ENCODE peak calls at places on chromosomes 5 and 9, in four cellular contexts. One of them, this sample, is unnamed.

GRCh38 chr9:128836509-128837145 is 7.0 kb upstream of the SPOUT1 start:
- DNase-seq in body of pancreas: no peak
- DNase-seq in cardiac muscle cell: no peak
- DNase-seq in CD8-positive, alpha-beta T cell: no peak
- DNase-seq in this sample: no peak

GRCh38 chr9:78291240-78291915 is 5.5 kb upstream of the PSAT1 start:
- DNase-seq in cardiac muscle cell: no peak
- DNase-seq in CD8-positive, alpha-beta T cell: no peak
- DNase-seq in body of pancreas: no peak
- DNase-seq in this sample: no peak

GRCh38 chr5:126846756-126847155 is 69.8 kb downstream of the LMNB1 start:
- DNase-seq in cardiac muscle cell: no peak
- DNase-seq in body of pancreas: no peak
- DNase-seq in CD8-positive, alpha-beta T cell: no peak
- DNase-seq in this sample: no peak

GRCh38 chr5:29042152-29042551 is 2003.8 kb upstream of the CDH9 start:
- DNase-seq in body of pancreas: no peak
- DNase-seq in CD8-positive, alpha-beta T cell: no peak
- DNase-seq in cardiac muscle cell: no peak
- DNase-seq in this sample: no peak

GRCh38 chr5:127980843-127981242 is 102.7 kb upstream of the SLC12A2 start:
- DNase-seq in CD8-positive, alpha-beta T cell: no peak
- DNase-seq in body of pancreas: no peak
- DNase-seq in cardiac muscle cell: no peak
- DNase-seq in this sample: no peak

GRCh38 chr9:37408933-37409710 is 13.4 kb upstream of the GRHPR start:
- DNase-seq in body of pancreas: no peak
- DNase-seq in cardiac muscle cell: no peak
- DNase-seq in CD8-positive, alpha-beta T cell: peak; percentile 25
- DNase-seq in this sample: peak; percentile 60

GRCh38 chr5:122500245-122501086 is 188.4 kb downstream of the SNCAIP start:
- DNase-seq in CD8-positive, alpha-beta T cell: no peak
- DNase-seq in cardiac muscle cell: peak; percentile 65
- DNase-seq in body of pancreas: no peak
- DNase-seq in this sample: peak; percentile 26

GRCh38 chr5:141637693-141638419 is 1.1 kb downstream of the RELL2 start:
- DNase-seq in CD8-positive, alpha-beta T cell: peak; percentile 47
- DNase-seq in cardiac muscle cell: peak; percentile 82
- DNase-seq in body of pancreas: peak; percentile 68
- DNase-seq in this sample: peak; percentile 66

GRCh38 chr9:136886610-136887597 is 588 bp downstream of the TRAF2 start:
- DNase-seq in CD8-positive, alpha-beta T cell: no peak
- DNase-seq in body of pancreas: peak; percentile 36
- DNase-seq in cardiac muscle cell: peak; percentile 71
- DNase-seq in this sample: peak; percentile 42

GRCh38 chr5:179801304-179802206 is 5.1 kb downstream of the MGAT4B start:
- DNase-seq in body of pancreas: peak; percentile 83
- DNase-seq in CD8-positive, alpha-beta T cell: peak; percentile 80
- DNase-seq in cardiac muscle cell: peak; percentile 81
- DNase-seq in this sample: peak; percentile 90

GRCh38 chr5:172584638-172585037 is 56.4 kb upstream of the NEURL1B start:
- DNase-seq in cardiac muscle cell: no peak
- DNase-seq in body of pancreas: no peak
- DNase-seq in CD8-positive, alpha-beta T cell: no peak
- DNase-seq in this sample: no peak

GRCh38 chr5:132961887-132962286 is 1.5 kb downstream of the AFF4 start:
- DNase-seq in cardiac muscle cell: peak; percentile 12
- DNase-seq in body of pancreas: peak; percentile 17
- DNase-seq in CD8-positive, alpha-beta T cell: no peak
- DNase-seq in this sample: no peak

GRCh38 chr5:87850843-87851242 is 417.8 kb downstream of the TMEM161B start:
- DNase-seq in cardiac muscle cell: no peak
- DNase-seq in body of pancreas: no peak
- DNase-seq in CD8-positive, alpha-beta T cell: no peak
- DNase-seq in this sample: no peak

GRCh38 chr9:71719088-71719487 is 49.2 kb downstream of the CEMIP2 start:
- DNase-seq in CD8-positive, alpha-beta T cell: no peak
- DNase-seq in cardiac muscle cell: no peak
- DNase-seq in body of pancreas: no peak
- DNase-seq in this sample: no peak

GRCh38 chr9:131627326-131627845 is 82.1 kb downstream of the PRRT1B start:
- DNase-seq in body of pancreas: no peak
- DNase-seq in cardiac muscle cell: no peak
- DNase-seq in CD8-positive, alpha-beta T cell: no peak
- DNase-seq in this sample: peak; percentile 49

GRCh38 chr5:55903121-55903701 is 52.1 kb downstream of the IL31RA start:
- DNase-seq in body of pancreas: no peak
- DNase-seq in CD8-positive, alpha-beta T cell: peak; percentile 46
- DNase-seq in cardiac muscle cell: no peak
- DNase-seq in this sample: peak; percentile 39

GRCh38 chr5:30997681-30998080 is 195.8 kb upstream of the CDH6 start:
- DNase-seq in cardiac muscle cell: no peak
- DNase-seq in CD8-positive, alpha-beta T cell: no peak
- DNase-seq in body of pancreas: no peak
- DNase-seq in this sample: no peak

GRCh38 chr5:174421408-174421805 is 303.0 kb upstream of the MSX2 start:
- DNase-seq in body of pancreas: no peak
- DNase-seq in CD8-positive, alpha-beta T cell: no peak
- DNase-seq in cardiac muscle cell: no peak
- DNase-seq in this sample: no peak

GRCh38 chr9:11063263-11063662 is 450.5 kb upstream of the PTPRD start:
- DNase-seq in CD8-positive, alpha-beta T cell: no peak
- DNase-seq in cardiac muscle cell: no peak
- DNase-seq in body of pancreas: no peak
- DNase-seq in this sample: no peak

GRCh38 chr5:7926296-7926695 is 57.3 kb downstream of the MTRR start:
- DNase-seq in body of pancreas: no peak
- DNase-seq in CD8-positive, alpha-beta T cell: no peak
- DNase-seq in cardiac muscle cell: peak; percentile 42
- DNase-seq in this sample: no peak

GRCh38 chr9:95058121-95058785 is 259.3 kb downstream of the FANCC start:
- DNase-seq in CD8-positive, alpha-beta T cell: no peak
- DNase-seq in body of pancreas: no peak
- DNase-seq in cardiac muscle cell: no peak
- DNase-seq in this sample: no peak

GRCh38 chr5:108966910-108967309 is 219.2 kb downstream of the FER start:
- DNase-seq in CD8-positive, alpha-beta T cell: no peak
- DNase-seq in body of pancreas: no peak
- DNase-seq in cardiac muscle cell: no peak
- DNase-seq in this sample: peak; percentile 20

GRCh38 chr5:143446535-143447226 is 43.2 kb upstream of the NR3C1 start:
- DNase-seq in body of pancreas: no peak
- DNase-seq in cardiac muscle cell: no peak
- DNase-seq in CD8-positive, alpha-beta T cell: no peak
- DNase-seq in this sample: no peak

GRCh38 chr5:139275536-139276297 is 17.8 kb upstream of the MATR3 start:
- DNase-seq in cardiac muscle cell: no peak
- DNase-seq in CD8-positive, alpha-beta T cell: no peak
- DNase-seq in body of pancreas: no peak
- DNase-seq in this sample: no peak

GRCh38 chr5:77167695-77168111 is 42.8 kb upstream of the PDE8B start:
- DNase-seq in cardiac muscle cell: no peak
- DNase-seq in CD8-positive, alpha-beta T cell: no peak
- DNase-seq in body of pancreas: no peak
- DNase-seq in this sample: peak; percentile 30

GRCh38 chr9:95980262-95981125 is 105.0 kb downstream of the ERCC6L2 start:
- DNase-seq in CD8-positive, alpha-beta T cell: no peak
- DNase-seq in cardiac muscle cell: no peak
- DNase-seq in body of pancreas: no peak
- DNase-seq in this sample: no peak

GRCh38 chr9:8880031-8880430 is 1080.5 kb upstream of the DMAC1 start:
- DNase-seq in body of pancreas: no peak
- DNase-seq in cardiac muscle cell: no peak
- DNase-seq in CD8-positive, alpha-beta T cell: no peak
- DNase-seq in this sample: no peak

GRCh38 chr5:158033076-158033475 is 174.1 kb upstream of the CLINT1 start:
- DNase-seq in CD8-positive, alpha-beta T cell: no peak
- DNase-seq in cardiac muscle cell: no peak
- DNase-seq in body of pancreas: no peak
- DNase-seq in this sample: no peak

GRCh38 chr9:113734826-113735225 is 141.3 kb upstream of the ZNF618 start:
- DNase-seq in cardiac muscle cell: no peak
- DNase-seq in CD8-positive, alpha-beta T cell: no peak
- DNase-seq in body of pancreas: no peak
- DNase-seq in this sample: no peak

GRCh38 chr5:157004893-157005551 is 42.0 kb upstream of the TIMD4 start:
- DNase-seq in cardiac muscle cell: no peak
- DNase-seq in body of pancreas: no peak
- DNase-seq in CD8-positive, alpha-beta T cell: no peak
- DNase-seq in this sample: no peak

GRCh38 chr9:69120380-69121154 is 53.5 kb upstream of the TJP2 start:
- DNase-seq in cardiac muscle cell: no peak
- DNase-seq in body of pancreas: peak; percentile 99
- DNase-seq in CD8-positive, alpha-beta T cell: no peak
- DNase-seq in this sample: peak; percentile 91

GRCh38 chr5:95709967-95710650 is 21.0 kb upstream of the RHOBTB3 start:
- DNase-seq in CD8-positive, alpha-beta T cell: no peak
- DNase-seq in cardiac muscle cell: peak; percentile 90
- DNase-seq in body of pancreas: peak; percentile 72
- DNase-seq in this sample: no peak

GRCh38 chr5:62475072-62475471 is 62.5 kb downstream of the IPO11 start:
- DNase-seq in body of pancreas: no peak
- DNase-seq in CD8-positive, alpha-beta T cell: no peak
- DNase-seq in cardiac muscle cell: no peak
- DNase-seq in this sample: no peak

GRCh38 chr9:80061940-80062339 is 490.2 kb downstream of the TLE4 start:
- DNase-seq in body of pancreas: no peak
- DNase-seq in CD8-positive, alpha-beta T cell: no peak
- DNase-seq in cardiac muscle cell: peak; percentile 8
- DNase-seq in this sample: no peak

GRCh38 chr9:21608200-21608599 is 126.1 kb upstream of the IFNE start:
- DNase-seq in CD8-positive, alpha-beta T cell: no peak
- DNase-seq in body of pancreas: no peak
- DNase-seq in cardiac muscle cell: no peak
- DNase-seq in this sample: no peak

GRCh38 chr5:42467981-42468524 is 44.8 kb downstream of the GHR start:
- DNase-seq in body of pancreas: no peak
- DNase-seq in CD8-positive, alpha-beta T cell: no peak
- DNase-seq in cardiac muscle cell: no peak
- DNase-seq in this sample: no peak

GRCh38 chr5:42462089-42462488 is 38.9 kb downstream of the GHR start:
- DNase-seq in body of pancreas: no peak
- DNase-seq in cardiac muscle cell: no peak
- DNase-seq in CD8-positive, alpha-beta T cell: no peak
- DNase-seq in this sample: no peak

DNA sequence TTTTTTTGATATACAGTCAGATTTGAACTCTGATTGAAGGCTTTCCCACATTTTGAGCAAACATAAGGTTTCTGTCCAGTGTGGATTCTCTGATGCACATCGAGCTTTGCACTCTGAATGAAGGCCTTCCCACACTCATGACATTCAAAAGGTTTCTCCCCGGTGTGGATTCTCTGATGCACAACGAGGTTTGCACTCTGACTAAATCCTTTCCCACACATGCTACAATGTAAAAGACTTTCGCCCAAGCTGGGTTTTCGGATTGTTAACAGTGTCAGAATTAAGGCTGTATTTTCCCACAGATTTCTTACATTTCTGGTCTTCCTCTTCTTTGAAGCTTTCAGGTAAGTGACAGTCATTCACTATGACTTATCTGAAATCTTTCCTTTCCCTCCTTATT is 44.3 kb downstream of the GHR start:
- DNase-seq in cardiac muscle cell: no peak
- DNase-seq in body of pancreas: no peak
- DNase-seq in CD8-positive, alpha-beta T cell: no peak
- DNase-seq in this sample: no peak
- H3K4me3 ChIP-seq in cardiac muscle cell: no peak overlapping the region
- H3K4me3 ChIP-seq in body of pancreas: no peak overlapping the region
- H3K4me3 ChIP-seq in CD8-positive, alpha-beta T cell: no peak overlapping the region
- H3K4me3 ChIP-seq in this sample: no peak overlapping the region

GRCh38 chr9:98148486-98148885 is 29.5 kb upstream of the TRIM14 start:
- DNase-seq in CD8-positive, alpha-beta T cell: no peak
- DNase-seq in cardiac muscle cell: no peak
- DNase-seq in body of pancreas: no peak
- DNase-seq in this sample: no peak
- H3K27ac ChIP-seq in CD8-positive, alpha-beta T cell: no peak overlapping the region
- H3K27ac ChIP-seq in cardiac muscle cell: no peak overlapping the region
- H3K27ac ChIP-seq in body of pancreas: no peak overlapping the region
- H3K27ac ChIP-seq in this sample: no peak overlapping the region

GRCh38 chr9:33856247-33856646 is 39.3 kb downstream of the UBE2R2 start:
- DNase-seq in body of pancreas: no peak
- DNase-seq in CD8-positive, alpha-beta T cell: no peak
- DNase-seq in cardiac muscle cell: no peak
- DNase-seq in this sample: no peak

GRCh38 chr9:33850677-33851076 is 33.7 kb downstream of the UBE2R2 start:
- DNase-seq in cardiac muscle cell: no peak
- DNase-seq in CD8-positive, alpha-beta T cell: no peak
- DNase-seq in body of pancreas: peak; percentile 35
- DNase-seq in this sample: no peak

GRCh38 chr9:33852216-33852826 is 35.4 kb downstream of the UBE2R2 start:
- DNase-seq in cardiac muscle cell: peak; percentile 73
- DNase-seq in CD8-positive, alpha-beta T cell: peak; percentile 33
- DNase-seq in body of pancreas: peak; percentile 89
- DNase-seq in this sample: no peak

GRCh38 chr9:33850267-33850629 is 33.3 kb downstream of the UBE2R2 start:
- DNase-seq in CD8-positive, alpha-beta T cell: no peak
- DNase-seq in body of pancreas: no peak
- DNase-seq in cardiac muscle cell: no peak
- DNase-seq in this sample: no peak

GRCh38 chr9:33851301-33851700 is 34.3 kb downstream of the UBE2R2 start:
- DNase-seq in cardiac muscle cell: no peak
- DNase-seq in CD8-positive, alpha-beta T cell: no peak
- DNase-seq in body of pancreas: no peak
- DNase-seq in this sample: no peak
- H3K4me3 ChIP-seq in cardiac muscle cell: no peak overlapping the region
- H3K4me3 ChIP-seq in CD8-positive, alpha-beta T cell: no peak overlapping the region
- H3K4me3 ChIP-seq in body of pancreas: no peak overlapping the region
- H3K4me3 ChIP-seq in this sample: no peak overlapping the region

GRCh38 chr5:150465926-150466325 is 16.4 kb upstream of the RPS14 start:
- DNase-seq in CD8-positive, alpha-beta T cell: no peak
- DNase-seq in cardiac muscle cell: no peak
- DNase-seq in body of pancreas: no peak
- DNase-seq in this sample: no peak

GRCh38 chr5:150464554-150465012 is 15.0 kb upstream of the RPS14 start:
- DNase-seq in cardiac muscle cell: no peak
- DNase-seq in CD8-positive, alpha-beta T cell: no peak
- DNase-seq in body of pancreas: peak; percentile 28
- DNase-seq in this sample: no peak

GRCh38 chr5:150469718-150470470 is 20.4 kb upstream of the RPS14 start:
- DNase-seq in CD8-positive, alpha-beta T cell: no peak
- DNase-seq in cardiac muscle cell: no peak
- DNase-seq in body of pancreas: no peak
- DNase-seq in this sample: no peak

GRCh38 chr5:150473673-150474358 is 24.3 kb upstream of the RPS14 start:
- DNase-seq in cardiac muscle cell: peak; percentile 75
- DNase-seq in body of pancreas: no peak
- DNase-seq in CD8-positive, alpha-beta T cell: no peak
- DNase-seq in this sample: no peak

DNA sequence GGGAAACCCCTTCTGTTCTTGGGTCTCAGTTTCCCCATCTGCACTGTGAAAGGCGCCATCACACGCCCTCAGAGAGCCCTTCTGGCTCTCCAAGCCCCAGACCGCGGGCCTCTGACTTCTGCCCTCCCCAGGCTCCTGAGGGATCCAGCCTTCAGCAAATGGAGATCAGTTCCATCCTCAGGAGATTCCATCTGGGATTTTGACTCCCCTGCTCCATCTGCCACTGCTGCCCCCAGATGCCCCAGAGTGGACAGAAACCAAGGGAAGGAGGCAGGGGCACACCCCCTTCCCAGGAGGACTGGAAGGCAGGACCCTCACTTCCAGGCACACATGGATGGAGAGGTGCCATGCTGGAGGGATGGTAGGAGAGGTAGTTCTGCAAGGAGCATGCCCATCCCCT is 18.7 kb upstream of the RPS14 start:
- DNase-seq in cardiac muscle cell: no peak
- DNase-seq in CD8-positive, alpha-beta T cell: no peak
- DNase-seq in body of pancreas: no peak
- DNase-seq in this sample: no peak
- H3K27ac ChIP-seq in cardiac muscle cell: no peak overlapping the region
- H3K27ac ChIP-seq in CD8-positive, alpha-beta T cell: no peak overlapping the region
- H3K27ac ChIP-seq in body of pancreas: no peak overlapping the region
- H3K27ac ChIP-seq in this sample: no peak overlapping the region

This sample was measured in upper lobe of left lung.